ENCODE peak calls at places on chromosomes 5 and 9, in eight cellular contexts. One of them, this sample, is unnamed.

GRCh38 chr9:4299006-4299795 is 667 bp downstream of the GLIS3 start:
- DNase-seq in BJ: no peak
- DNase-seq in NCI-H1092: no peak
- DNase-seq in NCI-H2029: no peak
- DNase-seq in psoas muscle: peak; percentile 39
- DNase-seq in ELR: peak; percentile 67
- DNase-seq in uterus: peak; percentile 44
- DNase-seq in endothelial cell of umbilical vein: peak; percentile 62
- DNase-seq in this sample: no peak

GRCh38 chr5:44329716-44330115 is 59.5 kb downstream of the FGF10 start:
- DNase-seq in BJ: no peak
- DNase-seq in NCI-H1092: no peak
- DNase-seq in NCI-H2029: no peak
- DNase-seq in psoas muscle: no peak
- DNase-seq in ELR: no peak
- DNase-seq in uterus: no peak
- DNase-seq in endothelial cell of umbilical vein: no peak
- DNase-seq in this sample: no peak

GRCh38 chr5:175436403-175436802 is 7.6 kb downstream of the DRD1 start:
- DNase-seq in BJ: no peak
- DNase-seq in NCI-H1092: no peak
- DNase-seq in NCI-H2029: no peak
- DNase-seq in psoas muscle: no peak
- DNase-seq in ELR: no peak
- DNase-seq in uterus: no peak
- DNase-seq in endothelial cell of umbilical vein: no peak
- DNase-seq in this sample: no peak

GRCh38 chr9:128190516-128191405 is 611 bp downstream of the CIZ1 start:
- DNase-seq in BJ: no peak
- DNase-seq in NCI-H1092: no peak
- DNase-seq in NCI-H2029: no peak
- DNase-seq in psoas muscle: no peak
- DNase-seq in ELR: peak; percentile 19
- DNase-seq in uterus: peak; percentile 43
- DNase-seq in endothelial cell of umbilical vein: no peak
- DNase-seq in this sample: no peak

GRCh38 chr5:157563373-157564148 is 12.0 kb downstream of the ADAM19 start:
- DNase-seq in BJ: peak; percentile 70
- DNase-seq in NCI-H1092: no peak
- DNase-seq in NCI-H2029: no peak
- DNase-seq in psoas muscle: peak; percentile 41
- DNase-seq in ELR: peak; percentile 86
- DNase-seq in uterus: peak; percentile 43
- DNase-seq in endothelial cell of umbilical vein: peak; percentile 52
- DNase-seq in this sample: no peak

GRCh38 chr5:53321073-53321472 is 159.4 kb upstream of the FST start:
- DNase-seq in BJ: no peak
- DNase-seq in NCI-H1092: no peak
- DNase-seq in NCI-H2029: no peak
- DNase-seq in psoas muscle: no peak
- DNase-seq in ELR: peak; percentile 14
- DNase-seq in uterus: no peak
- DNase-seq in endothelial cell of umbilical vein: no peak
- DNase-seq in this sample: peak; percentile 63

GRCh38 chr9:110750272-110750671 is 81.7 kb downstream of the MUSK start:
- DNase-seq in BJ: no peak
- DNase-seq in NCI-H1092: no peak
- DNase-seq in NCI-H2029: no peak
- DNase-seq in psoas muscle: peak; percentile 74
- DNase-seq in ELR: no peak
- DNase-seq in uterus: peak; percentile 61
- DNase-seq in endothelial cell of umbilical vein: no peak
- DNase-seq in this sample: no peak

GRCh38 chr5:23445573-23445972 is 61.8 kb upstream of the PRDM9 start:
- DNase-seq in BJ: no peak
- DNase-seq in NCI-H1092: no peak
- DNase-seq in NCI-H2029: no peak
- DNase-seq in psoas muscle: no peak
- DNase-seq in ELR: no peak
- DNase-seq in uterus: no peak
- DNase-seq in endothelial cell of umbilical vein: no peak
- DNase-seq in this sample: peak; percentile 82

GRCh38 chr5:99105216-99105615 is 176.4 kb upstream of the CHD1 start:
- DNase-seq in BJ: no peak
- DNase-seq in NCI-H1092: no peak
- DNase-seq in NCI-H2029: no peak
- DNase-seq in psoas muscle: no peak
- DNase-seq in ELR: no peak
- DNase-seq in uterus: no peak
- DNase-seq in endothelial cell of umbilical vein: peak; percentile 63
- DNase-seq in this sample: no peak